ENCODE peak calls at places on chromosomes 12 and 14, in nine cellular contexts. D is SJSA1, A is pancreas, W is DMS53, F is Panc1, T is neural progenitor cell, M is fibroblast of the aortic adventitia, Y is AG09319, I is MCF 10A. C is an unnamed sample.
A peak's percentile ranks its signal among the peaks of the same experiment; 100 is the strongest.

GRCh38 chr14:75429562-75429961 is 1.7 kb downstream of the JDP2 start:
- DNase-seq in D (no peak), A (no peak), W (no peak), F (no peak), T (no peak), M (no peak), Y (no peak), I (no peak), C (no peak)

GRCh38 chr12:132049876-132050275 is 94.2 kb downstream of the DDX51 start:
- DNase-seq in D (no peak), A (peak; percentile 54), W (peak; percentile 57), F (no peak), T (no peak), M (no peak), Y (no peak), I (no peak), C (no peak)

GRCh38 chr12:61362037-61362436 is 898.2 kb upstream of the USP15 start:
- DNase-seq in D (no peak), A (no peak), W (no peak), F (no peak), T (no peak), M (no peak), Y (no peak), I (no peak), C (no peak)

GRCh38 chr14:89429206-89430091 is 12.4 kb upstream of the FOXN3 start:
- DNase-seq in D (peak; percentile 77), A (no peak), W (no peak), F (no peak), T (peak; percentile 41), M (no peak), Y (no peak), I (no peak), C (peak; percentile 89)

GRCh38 chr12:19546611-19547162 is 107.4 kb downstream of the AEBP2 start:
- DNase-seq in D (no peak), A (no peak), W (no peak), F (no peak), T (no peak), M (peak; percentile 86), Y (no peak), I (no peak), C (no peak)

GRCh38 chr12:43736921-43737440 is 21.6 kb downstream of the PUS7L start:
- DNase-seq in D (no peak), A (no peak), W (no peak), F (no peak), T (no peak), M (no peak), Y (no peak), I (no peak), C (no peak)

GRCh38 chr12:109652233-109652772 is 61.3 kb upstream of the FAM222A start:
- DNase-seq in D (no peak), A (no peak), W (no peak), F (no peak), T (no peak), M (no peak), Y (no peak), I (no peak), C (no peak)

GRCh38 chr14:65783576-65783975 is 371.0 kb downstream of the FUT8 start:
- DNase-seq in D (no peak), A (no peak), W (no peak), F (no peak), T (no peak), M (peak; percentile 32), Y (no peak), I (no peak), C (no peak)

GRCh38 chr12:27525373-27525772 is 1.4 kb downstream of the PPFIBP1 start:
- DNase-seq in D (peak; percentile 30), A (no peak), W (peak; percentile 36), F (no peak), T (peak; percentile 38), M (peak; percentile 85), Y (no peak), I (peak; percentile 78), C (peak; percentile 77)

GRCh38 chr14:103629503-103630121 is 601 bp downstream of the KLC1 start:
- DNase-seq in D (peak; percentile 27), A (peak; percentile 41), W (peak; percentile 45), F (no peak), T (peak; percentile 85), M (no peak), Y (no peak), I (peak; percentile 36), C (no peak)

GRCh38 chr14:50985816-50986396 is 41.6 kb upstream of the PYGL start:
- DNase-seq in D (no peak), A (no peak), W (no peak), F (no peak), T (peak; percentile 19), M (no peak), Y (no peak), I (no peak), C (no peak)

GRCh38 chr12:124617615-124618014 is 50.2 kb upstream of the NCOR2 start:
- DNase-seq in D (no peak), A (no peak), W (peak; percentile 88), F (no peak), T (peak; percentile 67), M (no peak), Y (no peak), I (no peak), C (no peak)

GRCh38 chr12:105337391-105337790 is 6.9 kb downstream of the C12orf75 start:
- DNase-seq in D (no peak), A (no peak), W (no peak), F (no peak), T (no peak), M (no peak), Y (no peak), I (no peak), C (no peak)

GRCh38 chr12:64912501-64912900 is 88.1 kb downstream of the TBC1D30 start:
- DNase-seq in D (no peak), A (no peak), W (no peak), F (no peak), T (no peak), M (peak; percentile 44), Y (no peak), I (peak; percentile 14), C (no peak)

GRCh38 chr14:81565441-81566290 is 32.0 kb upstream of the SEL1L start:
- DNase-seq in D (no peak), A (peak; percentile 64), W (peak; percentile 65), F (no peak), T (peak; percentile 59), M (peak; percentile 25), Y (no peak), I (peak; percentile 48), C (peak; percentile 27)

GRCh38 chr12:46342562-46343033 is 30.0 kb downstream of the SLC38A2 start:
- DNase-seq in D (no peak), A (peak; percentile 52), W (peak; percentile 57), F (no peak), T (peak; percentile 59), M (peak; percentile 77), Y (no peak), I (peak; percentile 63), C (peak; percentile 65)

GRCh38 chr12:14589169-14590004 is 21.7 kb upstream of the PLBD1 start:
- DNase-seq in D (no peak), A (no peak), W (no peak), F (no peak), T (no peak), M (no peak), Y (no peak), I (no peak), C (no peak)

GRCh38 chr14:92207012-92207927 is 85.5 kb downstream of the CPSF2 start:
- DNase-seq in D (no peak), A (no peak), W (peak; percentile 46), F (no peak), T (peak; percentile 44), M (no peak), Y (no peak), I (no peak), C (no peak)

GRCh38 chr12:104609083-104609844 is 152.5 kb downstream of the CHST11 start:
- DNase-seq in D (no peak), A (no peak), W (no peak), F (no peak), T (no peak), M (no peak), Y (no peak), I (no peak), C (no peak)

GRCh38 chr14:105065280-105066228 is at the start of gene GPR132:
- DNase-seq in D (no peak), A (no peak), W (no peak), F (no peak), T (no peak), M (no peak), Y (no peak), I (no peak), C (peak; percentile 30)

GRCh38 chr14:65287264-65288131 is 125.0 kb upstream of the FUT8 start:
- DNase-seq in D (no peak), A (no peak), W (no peak), F (no peak), T (no peak), M (no peak), Y (no peak), I (no peak), C (no peak)

GRCh38 chr12:94219622-94220302 is 71.4 kb downstream of the PLXNC1 start:
- DNase-seq in D (no peak), A (no peak), W (no peak), F (no peak), T (no peak), M (no peak), Y (no peak), I (no peak), C (no peak)

GRCh38 chr12:124829008-124829707 is 34.5 kb downstream of the SCARB1 start:
- DNase-seq in D (peak; percentile 38), A (no peak), W (no peak), F (peak; percentile 36), T (no peak), M (peak; percentile 86), Y (peak; percentile 77), I (peak; percentile 91), C (peak; percentile 91)

GRCh38 chr14:100622234-100622633 is 35.0 kb upstream of the BEGAIN start:
- DNase-seq in D (no peak), A (no peak), W (peak; percentile 14), F (no peak), T (no peak), M (no peak), Y (no peak), I (no peak), C (no peak)

GRCh38 chr14:71396050-71396677 is 488.9 kb downstream of the PCNX1 start:
- DNase-seq in D (no peak), A (no peak), W (peak; percentile 49), F (no peak), T (no peak), M (no peak), Y (no peak), I (no peak), C (no peak)

GRCh38 chr14:77579065-77579464 is 37.4 kb downstream of the SPTLC2 start:
- DNase-seq in D (no peak), A (no peak), W (no peak), F (no peak), T (no peak), M (peak; percentile 68), Y (no peak), I (no peak), C (no peak)

GRCh38 chr12:10189653-10190052 is 10.8 kb downstream of the TMEM52B start:
- DNase-seq in D (peak; percentile 48), A (no peak), W (no peak), F (no peak), T (no peak), M (peak; percentile 15), Y (no peak), I (no peak), C (no peak)

GRCh38 chr14:30551460-30551859 is 7.5 kb upstream of the G2E3 start:
- DNase-seq in D (peak; percentile 57), A (no peak), W (peak; percentile 76), F (no peak), T (no peak), M (no peak), Y (no peak), I (no peak), C (peak; percentile 32)

GRCh38 chr14:103628221-103628683 is 759 bp upstream of the KLC1 start:
- DNase-seq in D (peak; percentile 76), A (peak; percentile 68), W (peak; percentile 84), F (no peak), T (peak; percentile 78), M (peak; percentile 82), Y (peak; percentile 52), I (peak; percentile 85), C (peak; percentile 78)

GRCh38 chr12:26870491-26871419 is 37.8 kb upstream of the ITPR2 start:
- DNase-seq in D (no peak), A (peak; percentile 92), W (peak; percentile 69), F (no peak), T (no peak), M (peak; percentile 93), Y (no peak), I (peak; percentile 93), C (peak; percentile 33)

GRCh38 chr14:74083784-74084276 is 423 bp downstream of the ALDH6A1 start:
- DNase-seq in D (no peak), A (no peak), W (no peak), F (no peak), T (no peak), M (no peak), Y (no peak), I (no peak), C (no peak)

C was measured in renal cortical epithelial cell.